ENCODE peak calls at places on chromosomes 4 and X, in six cellular contexts. One of them, this sample, is unnamed.

GRCh38 chr4:62549601-62550000 is 1349.5 kb downstream of the ADGRL3 start:
- DNase-seq in K562: no peak
- DNase-seq in HCT116: no peak
- DNase-seq in OCI-LY7: no peak
- DNase-seq in MM.1S: no peak
- DNase-seq in mammary epithelial cell: no peak
- DNase-seq in this sample: no peak

GRCh38 chrX:41828821-41829220 is 94.5 kb downstream of the CASK start:
- DNase-seq in K562: no peak
- DNase-seq in HCT116: no peak
- DNase-seq in OCI-LY7: no peak
- DNase-seq in MM.1S: no peak
- DNase-seq in mammary epithelial cell: no peak
- DNase-seq in this sample: no peak

GRCh38 chr4:123676550-123677229 is 280.1 kb downstream of the SPRY1 start:
- DNase-seq in K562: no peak
- DNase-seq in HCT116: no peak
- DNase-seq in OCI-LY7: no peak
- DNase-seq in MM.1S: no peak
- DNase-seq in mammary epithelial cell: no peak
- DNase-seq in this sample: no peak

GRCh38 chrX:71637848-71638247 is 19.5 kb upstream of the CXCR3 start:
- DNase-seq in K562: peak
- DNase-seq in HCT116: no peak
- DNase-seq in OCI-LY7: peak
- DNase-seq in MM.1S: no peak
- DNase-seq in mammary epithelial cell: no peak
- DNase-seq in this sample: peak

GRCh38 chr4:17544831-17545234 is 29.9 kb downstream of the CLRN2 start:
- DNase-seq in K562: no peak
- DNase-seq in HCT116: no peak
- DNase-seq in OCI-LY7: no peak
- DNase-seq in MM.1S: no peak
- DNase-seq in mammary epithelial cell: no peak
- DNase-seq in this sample: no peak

GRCh38 chr4:23822181-23822580 is 67.7 kb downstream of the PPARGC1A start:
- DNase-seq in K562: no peak
- DNase-seq in HCT116: no peak
- DNase-seq in OCI-LY7: no peak
- DNase-seq in MM.1S: no peak
- DNase-seq in mammary epithelial cell: no peak
- DNase-seq in this sample: no peak

GRCh38 chrX:104112326-104112951 is at the start of gene ZCCHC18:
- DNase-seq in K562: peak
- DNase-seq in HCT116: no peak
- DNase-seq in OCI-LY7: peak
- DNase-seq in MM.1S: peak
- DNase-seq in mammary epithelial cell: peak
- DNase-seq in this sample: peak

GRCh38 chrX:40423299-40423698 is 157.5 kb upstream of the ATP6AP2 start:
- DNase-seq in K562: no peak
- DNase-seq in HCT116: peak
- DNase-seq in OCI-LY7: no peak
- DNase-seq in MM.1S: no peak
- DNase-seq in mammary epithelial cell: peak
- DNase-seq in this sample: peak

GRCh38 chrX:17779434-17779833 is 42.1 kb downstream of the SCML1 start:
- DNase-seq in K562: no peak
- DNase-seq in HCT116: no peak
- DNase-seq in OCI-LY7: no peak
- DNase-seq in MM.1S: no peak
- DNase-seq in mammary epithelial cell: no peak
- DNase-seq in this sample: no peak

GRCh38 chr4:123505457-123506310 is 109.1 kb downstream of the SPRY1 start:
- DNase-seq in K562: peak
- DNase-seq in HCT116: no peak
- DNase-seq in OCI-LY7: peak
- DNase-seq in MM.1S: no peak
- DNase-seq in mammary epithelial cell: no peak
- DNase-seq in this sample: peak

GRCh38 chrX:71917621-71918341 is 7.1 kb downstream of the NHSL2 start:
- DNase-seq in K562: no peak
- DNase-seq in HCT116: no peak
- DNase-seq in OCI-LY7: no peak
- DNase-seq in MM.1S: no peak
- DNase-seq in mammary epithelial cell: no peak
- DNase-seq in this sample: peak

GRCh38 chr4:25913056-25913850 is 767 bp upstream of the SMIM20 start:
- DNase-seq in K562: no peak
- DNase-seq in HCT116: no peak
- DNase-seq in OCI-LY7: peak
- DNase-seq in MM.1S: peak
- DNase-seq in mammary epithelial cell: no peak
- DNase-seq in this sample: no peak

GRCh38 chr4:31998807-31999206 is 1278.6 kb downstream of the PCDH7 start:
- DNase-seq in K562: peak
- DNase-seq in HCT116: no peak
- DNase-seq in OCI-LY7: no peak
- DNase-seq in MM.1S: no peak
- DNase-seq in mammary epithelial cell: no peak
- DNase-seq in this sample: no peak

GRCh38 chr4:5845035-5845905 is 47.6 kb downstream of the CRMP1 start:
- DNase-seq in K562: no peak
- DNase-seq in HCT116: no peak
- DNase-seq in OCI-LY7: no peak
- DNase-seq in MM.1S: no peak
- DNase-seq in mammary epithelial cell: no peak
- DNase-seq in this sample: no peak

GRCh38 chr4:8694226-8694625 is 101.7 kb downstream of the CPZ start:
- DNase-seq in K562: no peak
- DNase-seq in HCT116: no peak
- DNase-seq in OCI-LY7: no peak
- DNase-seq in MM.1S: no peak
- DNase-seq in mammary epithelial cell: no peak
- DNase-seq in this sample: no peak

DNA sequence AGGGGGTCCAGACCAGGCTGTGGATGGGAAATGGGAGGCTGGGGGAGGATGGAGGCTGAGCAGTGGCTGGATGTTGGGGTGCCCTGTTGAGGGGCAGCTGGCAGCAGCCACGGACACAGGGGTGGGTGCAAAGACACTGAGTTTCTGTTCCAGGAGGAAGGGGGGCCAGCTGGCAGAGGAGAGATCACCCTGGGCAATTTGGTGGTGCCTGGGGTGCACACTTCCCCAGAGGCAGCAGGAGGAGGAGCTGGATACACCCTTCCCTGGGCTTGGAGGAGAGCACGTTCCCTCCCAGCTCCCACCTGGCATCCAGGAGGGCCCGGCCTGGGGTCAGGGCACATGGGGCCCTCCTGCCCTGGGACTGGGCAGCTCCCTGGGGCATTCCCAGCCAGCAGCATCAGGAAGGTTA is 42.8 kb downstream of the CPLX1 start:
- DNase-seq in K562: no peak
- DNase-seq in HCT116: no peak
- DNase-seq in OCI-LY7: no peak
- DNase-seq in MM.1S: no peak
- DNase-seq in mammary epithelial cell: no peak
- DNase-seq in this sample: no peak
- H3K4me2 ChIP-seq in K562: no peak
- H3K4me2 ChIP-seq in HCT116: peak
- H3K4me2 ChIP-seq in OCI-LY7: peak
- H3K4me2 ChIP-seq in MM.1S: no peak
- H3K4me2 ChIP-seq in mammary epithelial cell: no peak
- H3K4me2 ChIP-seq in this sample: no peak

DNA sequence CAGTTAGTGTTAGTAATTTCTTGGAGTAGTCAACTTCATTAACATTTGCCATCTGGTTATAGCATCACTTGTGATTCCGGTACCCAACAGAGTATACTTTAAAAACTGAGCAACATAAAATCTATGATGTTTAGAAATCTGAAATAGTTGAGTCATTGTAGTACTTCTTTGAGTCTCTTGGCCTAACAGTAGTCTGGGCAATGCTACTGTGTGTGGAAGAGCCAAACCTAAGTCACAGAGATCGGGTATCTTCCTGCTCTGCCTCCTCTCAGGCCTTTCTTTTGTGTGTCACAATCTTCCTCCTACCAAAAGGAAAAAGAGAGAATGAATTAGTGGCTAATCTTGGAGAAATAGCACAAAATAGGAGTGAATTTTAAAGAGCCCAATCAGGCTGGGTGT is 25.5 kb downstream of the DCUN1D4 start:
- DNase-seq in K562: no peak
- DNase-seq in HCT116: no peak
- DNase-seq in OCI-LY7: no peak
- DNase-seq in MM.1S: no peak
- DNase-seq in mammary epithelial cell: no peak
- DNase-seq in this sample: no peak
- H3K4me2 ChIP-seq in K562: no peak
- H3K4me2 ChIP-seq in HCT116: no peak
- H3K4me2 ChIP-seq in OCI-LY7: no peak
- H3K4me2 ChIP-seq in MM.1S: no peak
- H3K4me2 ChIP-seq in mammary epithelial cell: no peak
- H3K4me2 ChIP-seq in this sample: no peak

GRCh38 chr4:75922588-75922987 is 18.2 kb downstream of the NAAA start:
- DNase-seq in K562: no peak
- DNase-seq in HCT116: no peak
- DNase-seq in OCI-LY7: no peak
- DNase-seq in MM.1S: no peak
- DNase-seq in mammary epithelial cell: no peak
- DNase-seq in this sample: no peak
- H3K4me2 ChIP-seq in K562: no peak
- H3K4me2 ChIP-seq in HCT116: no peak
- H3K4me2 ChIP-seq in OCI-LY7: no peak
- H3K4me2 ChIP-seq in MM.1S: no peak
- H3K4me2 ChIP-seq in mammary epithelial cell: no peak
- H3K4me2 ChIP-seq in this sample: no peak

GRCh38 chr4:121227254-121227867 is 63.2 kb upstream of the TNIP3 start:
- DNase-seq in K562: no peak
- DNase-seq in HCT116: peak
- DNase-seq in OCI-LY7: no peak
- DNase-seq in MM.1S: peak
- DNase-seq in mammary epithelial cell: no peak
- DNase-seq in this sample: no peak
- H3K4me2 ChIP-seq in K562: no peak
- H3K4me2 ChIP-seq in HCT116: no peak
- H3K4me2 ChIP-seq in OCI-LY7: no peak
- H3K4me2 ChIP-seq in MM.1S: peak
- H3K4me2 ChIP-seq in mammary epithelial cell: peak
- H3K4me2 ChIP-seq in this sample: no peak

GRCh38 chrX:153673398-153674218 is at the start of gene PNCK:
- DNase-seq in K562: no peak
- DNase-seq in HCT116: no peak
- DNase-seq in OCI-LY7: no peak
- DNase-seq in MM.1S: no peak
- DNase-seq in mammary epithelial cell: no peak
- DNase-seq in this sample: no peak

GRCh38 chrX:153671589-153672530 is 1.8 kb downstream of the PNCK start:
- DNase-seq in K562: no peak
- DNase-seq in HCT116: no peak
- DNase-seq in OCI-LY7: no peak
- DNase-seq in MM.1S: no peak
- DNase-seq in mammary epithelial cell: no peak
- DNase-seq in this sample: no peak

GRCh38 chrX:153672531-153673397 is 849 bp downstream of the PNCK start:
- DNase-seq in K562: peak
- DNase-seq in HCT116: no peak
- DNase-seq in OCI-LY7: no peak
- DNase-seq in MM.1S: no peak
- DNase-seq in mammary epithelial cell: no peak
- DNase-seq in this sample: no peak

GRCh38 chrX:153670748-153671588 is 2.6 kb downstream of the PNCK start:
- DNase-seq in K562: no peak
- DNase-seq in HCT116: no peak
- DNase-seq in OCI-LY7: no peak
- DNase-seq in MM.1S: no peak
- DNase-seq in mammary epithelial cell: no peak
- DNase-seq in this sample: no peak

DNA sequence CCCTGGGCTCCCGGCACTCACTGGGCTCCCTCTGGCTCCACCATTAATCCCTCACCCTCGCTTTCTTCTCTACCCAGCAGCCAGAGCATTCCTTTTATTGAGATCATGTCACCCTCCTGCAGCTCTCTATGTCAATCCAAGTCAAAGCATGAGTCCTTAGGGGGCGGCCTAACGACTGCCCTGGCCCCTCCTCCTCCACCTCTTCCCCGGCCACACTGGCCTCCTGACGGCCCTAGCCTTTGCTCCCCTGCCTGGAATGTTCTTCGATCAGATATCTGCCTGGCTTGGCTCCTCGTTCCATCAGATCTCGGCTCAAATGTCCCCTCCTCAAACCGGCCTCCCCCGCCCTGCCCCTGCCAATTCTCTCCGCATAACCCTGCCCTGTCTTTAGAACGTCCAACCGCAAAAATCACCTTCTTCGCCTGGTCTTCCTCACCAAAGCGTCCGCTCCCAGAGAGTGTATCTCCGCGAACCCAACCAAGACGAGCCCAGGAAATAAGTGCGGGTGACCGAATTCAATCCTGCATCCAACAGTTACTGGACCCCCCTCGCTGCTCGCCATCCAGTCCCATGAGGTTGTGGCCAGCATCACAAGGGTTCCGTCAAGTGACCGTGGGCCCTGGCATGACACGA is 722 bp upstream of the PNCK start:
- DNase-seq in K562: peak
- DNase-seq in HCT116: no peak
- DNase-seq in OCI-LY7: no peak
- DNase-seq in MM.1S: no peak
- DNase-seq in mammary epithelial cell: no peak
- DNase-seq in this sample: no peak
- H3K4me2 ChIP-seq in K562: no peak
- H3K4me2 ChIP-seq in HCT116: no peak
- H3K4me2 ChIP-seq in OCI-LY7: no peak
- H3K4me2 ChIP-seq in MM.1S: no peak
- H3K4me2 ChIP-seq in mammary epithelial cell: no peak
- H3K4me2 ChIP-seq in this sample: no peak

GRCh38 chr4:161343188-161343950 is 820.4 kb downstream of the FSTL5 start:
- DNase-seq in K562: no peak
- DNase-seq in HCT116: no peak
- DNase-seq in OCI-LY7: no peak
- DNase-seq in MM.1S: no peak
- DNase-seq in mammary epithelial cell: no peak
- DNase-seq in this sample: no peak
- H3K4me2 ChIP-seq in K562: no peak
- H3K4me2 ChIP-seq in HCT116: no peak
- H3K4me2 ChIP-seq in OCI-LY7: no peak
- H3K4me2 ChIP-seq in MM.1S: no peak
- H3K4me2 ChIP-seq in mammary epithelial cell: no peak
- H3K4me2 ChIP-seq in this sample: no peak

GRCh38 chrX:120016068-120016441 is 61.4 kb downstream of the RHOXF2B start:
- DNase-seq in K562: no peak
- DNase-seq in HCT116: no peak
- DNase-seq in OCI-LY7: no peak
- DNase-seq in MM.1S: no peak
- DNase-seq in mammary epithelial cell: no peak
- DNase-seq in this sample: no peak
- H3K4me2 ChIP-seq in K562: no peak
- H3K4me2 ChIP-seq in HCT116: no peak
- H3K4me2 ChIP-seq in OCI-LY7: no peak
- H3K4me2 ChIP-seq in MM.1S: peak
- H3K4me2 ChIP-seq in mammary epithelial cell: peak
- H3K4me2 ChIP-seq in this sample: no peak